ENCODE peak calls at places on chromosomes 1 and 21, in seven cellular contexts. One of them, this sample, is unnamed.

GRCh38 chr1:23779826-23780371 is 1.7 kb downstream of the PITHD1 start:
- DNase-seq in Daoy: peak; percentile 70
- DNase-seq in brain microvascular endothelial cell: no peak
- DNase-seq in DMS153: no peak
- DNase-seq in naive thymus-derived CD4-positive, alpha-beta T cell: no peak
- DNase-seq in T-cell: no peak
- DNase-seq in RPMI7951: peak; percentile 66
- DNase-seq in this sample: no peak

GRCh38 chr21:44871576-44872265 is 1.8 kb downstream of the PTTG1IP start:
- DNase-seq in DMS153: no peak
- DNase-seq in T-cell: no peak
- DNase-seq in Daoy: peak; percentile 75
- DNase-seq in naive thymus-derived CD4-positive, alpha-beta T cell: no peak
- DNase-seq in RPMI7951: peak; percentile 78
- DNase-seq in brain microvascular endothelial cell: peak; percentile 70
- DNase-seq in this sample: peak; percentile 71

GRCh38 chr1:24203404-24203803 is 16.3 kb upstream of the IFNLR1 start:
- DNase-seq in Daoy: no peak
- DNase-seq in T-cell: no peak
- DNase-seq in DMS153: no peak
- DNase-seq in brain microvascular endothelial cell: no peak
- DNase-seq in RPMI7951: no peak
- DNase-seq in naive thymus-derived CD4-positive, alpha-beta T cell: no peak
- DNase-seq in this sample: no peak

GRCh38 chr1:53987880-53988279 is 30.1 kb downstream of the LDLRAD1 start:
- DNase-seq in DMS153: no peak
- DNase-seq in RPMI7951: no peak
- DNase-seq in naive thymus-derived CD4-positive, alpha-beta T cell: no peak
- DNase-seq in brain microvascular endothelial cell: no peak
- DNase-seq in T-cell: no peak
- DNase-seq in Daoy: no peak
- DNase-seq in this sample: no peak

GRCh38 chr1:100543640-100544039 is 5.7 kb downstream of the GPR88 start:
- DNase-seq in DMS153: peak; percentile 10
- DNase-seq in Daoy: peak; percentile 49
- DNase-seq in T-cell: peak; percentile 24
- DNase-seq in brain microvascular endothelial cell: no peak
- DNase-seq in RPMI7951: no peak
- DNase-seq in naive thymus-derived CD4-positive, alpha-beta T cell: peak; percentile 17
- DNase-seq in this sample: no peak

GRCh38 chr1:153881764-153882163 is 41.0 kb downstream of the GATAD2B start:
- DNase-seq in T-cell: no peak
- DNase-seq in brain microvascular endothelial cell: peak; percentile 34
- DNase-seq in RPMI7951: peak; percentile 26
- DNase-seq in DMS153: peak; percentile 85
- DNase-seq in Daoy: peak; percentile 6
- DNase-seq in naive thymus-derived CD4-positive, alpha-beta T cell: no peak
- DNase-seq in this sample: no peak

GRCh38 chr1:64645742-64646141 is 99.1 kb upstream of the RAVER2 start:
- DNase-seq in RPMI7951: no peak
- DNase-seq in Daoy: no peak
- DNase-seq in T-cell: no peak
- DNase-seq in naive thymus-derived CD4-positive, alpha-beta T cell: no peak
- DNase-seq in DMS153: no peak
- DNase-seq in brain microvascular endothelial cell: no peak
- DNase-seq in this sample: no peak

GRCh38 chr1:202501281-202501680 is 152.8 kb downstream of the PPP1R12B start:
- DNase-seq in RPMI7951: peak; percentile 35
- DNase-seq in T-cell: no peak
- DNase-seq in Daoy: peak; percentile 31
- DNase-seq in brain microvascular endothelial cell: peak; percentile 34
- DNase-seq in naive thymus-derived CD4-positive, alpha-beta T cell: no peak
- DNase-seq in DMS153: no peak
- DNase-seq in this sample: no peak

GRCh38 chr1:233759665-233760064 is 144.8 kb upstream of the SLC35F3 start:
- DNase-seq in T-cell: no peak
- DNase-seq in naive thymus-derived CD4-positive, alpha-beta T cell: no peak
- DNase-seq in DMS153: no peak
- DNase-seq in Daoy: no peak
- DNase-seq in RPMI7951: no peak
- DNase-seq in brain microvascular endothelial cell: no peak
- DNase-seq in this sample: no peak

GRCh38 chr1:6440198-6441126 is 15.9 kb downstream of the ESPN start:
- DNase-seq in Daoy: peak; percentile 85
- DNase-seq in DMS153: no peak
- DNase-seq in brain microvascular endothelial cell: no peak
- DNase-seq in RPMI7951: peak; percentile 49
- DNase-seq in naive thymus-derived CD4-positive, alpha-beta T cell: peak; percentile 55
- DNase-seq in T-cell: peak; percentile 71
- DNase-seq in this sample: peak; percentile 71

GRCh38 chr1:99950486-99950885 is 19.3 kb upstream of the SLC35A3 start:
- DNase-seq in naive thymus-derived CD4-positive, alpha-beta T cell: no peak
- DNase-seq in T-cell: no peak
- DNase-seq in DMS153: no peak
- DNase-seq in Daoy: no peak
- DNase-seq in brain microvascular endothelial cell: no peak
- DNase-seq in RPMI7951: no peak
- DNase-seq in this sample: no peak

GRCh38 chr1:205298191-205298994 is 23.2 kb downstream of the NUAK2 start:
- DNase-seq in DMS153: peak; percentile 34
- DNase-seq in RPMI7951: peak; percentile 92
- DNase-seq in naive thymus-derived CD4-positive, alpha-beta T cell: no peak
- DNase-seq in T-cell: no peak
- DNase-seq in brain microvascular endothelial cell: peak; percentile 99
- DNase-seq in Daoy: peak; percentile 98
- DNase-seq in this sample: no peak

GRCh38 chr1:12518956-12519707 is 98.9 kb downstream of the DHRS3 start:
- DNase-seq in DMS153: no peak
- DNase-seq in RPMI7951: no peak
- DNase-seq in brain microvascular endothelial cell: peak; percentile 81
- DNase-seq in naive thymus-derived CD4-positive, alpha-beta T cell: no peak
- DNase-seq in Daoy: peak; percentile 38
- DNase-seq in T-cell: no peak
- DNase-seq in this sample: peak; percentile 96

GRCh38 chr1:173212952-173213491 is 5.9 kb upstream of the TNFSF4 start:
- DNase-seq in T-cell: no peak
- DNase-seq in naive thymus-derived CD4-positive, alpha-beta T cell: no peak
- DNase-seq in brain microvascular endothelial cell: no peak
- DNase-seq in Daoy: no peak
- DNase-seq in DMS153: no peak
- DNase-seq in RPMI7951: no peak
- DNase-seq in this sample: no peak

GRCh38 chr1:155485222-155485621 is 77.4 kb downstream of the ASH1L start:
- DNase-seq in RPMI7951: no peak
- DNase-seq in naive thymus-derived CD4-positive, alpha-beta T cell: no peak
- DNase-seq in brain microvascular endothelial cell: no peak
- DNase-seq in T-cell: no peak
- DNase-seq in DMS153: no peak
- DNase-seq in Daoy: no peak
- DNase-seq in this sample: no peak